ENCODE peak calls at places on chromosomes 1 and 21, in seven cellular contexts. One of them, this sample, is unnamed. For H3K27me3, the result is how much of the 10 kb centered on the place peaks cover.

GRCh38 chr1:64956241-64956640 is 10.1 kb downstream of the JAK1 start:
- DNase-seq in tibial artery: no peak
- DNase-seq in stomach: no peak
- DNase-seq in dorsolateral prefrontal cortex: no peak
- DNase-seq in foreskin keratinocyte: no peak
- DNase-seq in AG04450: no peak
- DNase-seq in esophagus squamous epithelium: no peak
- DNase-seq in this sample: peak

GRCh38 chr1:218692808-218693207 is 347.7 kb downstream of the TGFB2 start:
- DNase-seq in tibial artery: no peak
- DNase-seq in stomach: no peak
- DNase-seq in dorsolateral prefrontal cortex: no peak
- DNase-seq in foreskin keratinocyte: no peak
- DNase-seq in AG04450: no peak
- DNase-seq in esophagus squamous epithelium: no peak
- DNase-seq in this sample: no peak

GRCh38 chr21:14675774-14676530 is 129.8 kb upstream of the SAMSN1 start:
- DNase-seq in tibial artery: no peak
- DNase-seq in stomach: no peak
- DNase-seq in dorsolateral prefrontal cortex: no peak
- DNase-seq in foreskin keratinocyte: no peak
- DNase-seq in AG04450: no peak
- DNase-seq in esophagus squamous epithelium: no peak
- DNase-seq in this sample: no peak

GRCh38 chr1:36894824-36895223 is 139.5 kb downstream of the GRIK3 start:
- DNase-seq in tibial artery: no peak
- DNase-seq in stomach: no peak
- DNase-seq in dorsolateral prefrontal cortex: no peak
- DNase-seq in foreskin keratinocyte: no peak
- DNase-seq in AG04450: no peak
- DNase-seq in esophagus squamous epithelium: no peak
- DNase-seq in this sample: no peak

GRCh38 chr1:27111771-27112573 is 43.0 kb downstream of the SLC9A1 start:
- DNase-seq in tibial artery: peak
- DNase-seq in stomach: peak
- DNase-seq in dorsolateral prefrontal cortex: peak
- DNase-seq in foreskin keratinocyte: peak
- DNase-seq in AG04450: peak
- DNase-seq in esophagus squamous epithelium: peak
- DNase-seq in this sample: peak

GRCh38 chr1:223834660-223835263 is 11.0 kb downstream of the TP53BP2 start:
- DNase-seq in tibial artery: no peak
- DNase-seq in stomach: no peak
- DNase-seq in dorsolateral prefrontal cortex: no peak
- DNase-seq in foreskin keratinocyte: peak
- DNase-seq in AG04450: peak
- DNase-seq in esophagus squamous epithelium: no peak
- DNase-seq in this sample: no peak

GRCh38 chr1:161989108-161989507 is 34.6 kb downstream of the OLFML2B start:
- DNase-seq in tibial artery: no peak
- DNase-seq in stomach: no peak
- DNase-seq in dorsolateral prefrontal cortex: no peak
- DNase-seq in foreskin keratinocyte: peak
- DNase-seq in AG04450: no peak
- DNase-seq in esophagus squamous epithelium: no peak
- DNase-seq in this sample: no peak

GRCh38 chr1:117541003-117541402 is 64.8 kb upstream of the TENT5C start:
- DNase-seq in tibial artery: no peak
- DNase-seq in stomach: no peak
- DNase-seq in dorsolateral prefrontal cortex: no peak
- DNase-seq in foreskin keratinocyte: peak
- DNase-seq in AG04450: no peak
- DNase-seq in esophagus squamous epithelium: no peak
- DNase-seq in this sample: no peak

GRCh38 chr1:182133181-182133580 is 71.7 kb upstream of the ZNF648 start:
- DNase-seq in tibial artery: no peak
- DNase-seq in stomach: no peak
- DNase-seq in dorsolateral prefrontal cortex: no peak
- DNase-seq in foreskin keratinocyte: no peak
- DNase-seq in AG04450: no peak
- DNase-seq in esophagus squamous epithelium: no peak
- DNase-seq in this sample: no peak

GRCh38 chr1:159161719-159162026 is 9.7 kb upstream of the CADM3 start:
- DNase-seq in tibial artery: no peak
- DNase-seq in stomach: no peak
- DNase-seq in dorsolateral prefrontal cortex: no peak
- DNase-seq in foreskin keratinocyte: no peak
- DNase-seq in AG04450: no peak
- DNase-seq in esophagus squamous epithelium: no peak
- DNase-seq in this sample: no peak

GRCh38 chr1:46689326-46689725 is 17.7 kb downstream of the TEX38 start:
- DNase-seq in tibial artery: no peak
- DNase-seq in stomach: no peak
- DNase-seq in dorsolateral prefrontal cortex: no peak
- DNase-seq in foreskin keratinocyte: no peak
- DNase-seq in AG04450: no peak
- DNase-seq in esophagus squamous epithelium: no peak
- DNase-seq in this sample: no peak

GRCh38 chr1:54825696-54826095 is 24.6 kb upstream of the TTC22 start:
- DNase-seq in tibial artery: no peak
- DNase-seq in stomach: peak
- DNase-seq in dorsolateral prefrontal cortex: no peak
- DNase-seq in foreskin keratinocyte: no peak
- DNase-seq in AG04450: no peak
- DNase-seq in esophagus squamous epithelium: no peak
- DNase-seq in this sample: no peak

GRCh38 chr1:47436304-47436978 is 1.4 kb upstream of the FOXD2 start:
- DNase-seq in tibial artery: peak
- DNase-seq in stomach: peak
- DNase-seq in dorsolateral prefrontal cortex: peak
- DNase-seq in foreskin keratinocyte: peak
- DNase-seq in AG04450: peak
- DNase-seq in esophagus squamous epithelium: no peak
- DNase-seq in this sample: no peak

GRCh38 chr21:42582422-42583149 is 68.9 kb downstream of the SLC37A1 start:
- DNase-seq in tibial artery: no peak
- DNase-seq in stomach: no peak
- DNase-seq in dorsolateral prefrontal cortex: no peak
- DNase-seq in foreskin keratinocyte: no peak
- DNase-seq in AG04450: no peak
- DNase-seq in esophagus squamous epithelium: no peak
- DNase-seq in this sample: no peak

GRCh38 chr1:222711319-222712252 is 705 bp downstream of the AIDA start:
- DNase-seq in tibial artery: peak
- DNase-seq in stomach: peak
- DNase-seq in dorsolateral prefrontal cortex: peak
- DNase-seq in foreskin keratinocyte: peak
- DNase-seq in AG04450: no peak
- DNase-seq in esophagus squamous epithelium: peak
- DNase-seq in this sample: peak

GRCh38 chr21:38853421-38853919 is 47.7 kb downstream of the ETS2 start:
- DNase-seq in tibial artery: no peak
- DNase-seq in stomach: peak
- DNase-seq in dorsolateral prefrontal cortex: no peak
- DNase-seq in foreskin keratinocyte: peak
- DNase-seq in AG04450: peak
- DNase-seq in esophagus squamous epithelium: no peak
- DNase-seq in this sample: peak

GRCh38 chr1:243715285-243715684 is 134.8 kb downstream of the AKT3 start:
- DNase-seq in tibial artery: no peak
- DNase-seq in stomach: no peak
- DNase-seq in dorsolateral prefrontal cortex: no peak
- DNase-seq in foreskin keratinocyte: no peak
- DNase-seq in AG04450: no peak
- DNase-seq in esophagus squamous epithelium: no peak
- DNase-seq in this sample: no peak

GRCh38 chr1:215128514-215128913 is 46.0 kb downstream of the KCNK2 start:
- DNase-seq in tibial artery: no peak
- DNase-seq in stomach: no peak
- DNase-seq in dorsolateral prefrontal cortex: no peak
- DNase-seq in foreskin keratinocyte: no peak
- DNase-seq in AG04450: no peak
- DNase-seq in esophagus squamous epithelium: no peak
- DNase-seq in this sample: no peak

GRCh38 chr1:244458781-244459180 is 2.3 kb upstream of the CATSPERE start:
- DNase-seq in tibial artery: no peak
- DNase-seq in stomach: no peak
- DNase-seq in dorsolateral prefrontal cortex: no peak
- DNase-seq in foreskin keratinocyte: no peak
- DNase-seq in AG04450: no peak
- DNase-seq in esophagus squamous epithelium: no peak
- DNase-seq in this sample: no peak

GRCh38 chr1:209565759-209566678 is 17.5 kb upstream of the CAMK1G start:
- DNase-seq in tibial artery: peak
- DNase-seq in stomach: peak
- DNase-seq in dorsolateral prefrontal cortex: peak
- DNase-seq in foreskin keratinocyte: peak
- DNase-seq in AG04450: peak
- DNase-seq in esophagus squamous epithelium: no peak
- DNase-seq in this sample: peak

GRCh38 chr1:31588751-31589515 is 12.6 kb downstream of the TINAGL1 start:
- DNase-seq in tibial artery: no peak
- DNase-seq in stomach: peak
- DNase-seq in dorsolateral prefrontal cortex: no peak
- DNase-seq in foreskin keratinocyte: peak
- DNase-seq in AG04450: no peak
- DNase-seq in esophagus squamous epithelium: no peak
- DNase-seq in this sample: no peak
- H3K27me3 ChIP-seq in tibial artery: under half
- H3K27me3 ChIP-seq in stomach: under half
- H3K27me3 ChIP-seq in dorsolateral prefrontal cortex: under half
- H3K27me3 ChIP-seq in foreskin keratinocyte: under half
- H3K27me3 ChIP-seq in AG04450: under half
- H3K27me3 ChIP-seq in esophagus squamous epithelium: under half
- H3K27me3 ChIP-seq in this sample: under half

GRCh38 chr1:156652131-156652991 is 10.4 kb downstream of the BCAN start:
- DNase-seq in tibial artery: no peak
- DNase-seq in stomach: no peak
- DNase-seq in dorsolateral prefrontal cortex: no peak
- DNase-seq in foreskin keratinocyte: no peak
- DNase-seq in AG04450: no peak
- DNase-seq in esophagus squamous epithelium: no peak
- DNase-seq in this sample: no peak
- H3K27me3 ChIP-seq in tibial artery: half or more
- H3K27me3 ChIP-seq in stomach: under half
- H3K27me3 ChIP-seq in dorsolateral prefrontal cortex: under half
- H3K27me3 ChIP-seq in foreskin keratinocyte: half or more
- H3K27me3 ChIP-seq in AG04450: half or more
- H3K27me3 ChIP-seq in esophagus squamous epithelium: half or more
- H3K27me3 ChIP-seq in this sample: half or more

GRCh38 chr21:33088384-33088783 is 18.4 kb downstream of the OLIG1 start:
- DNase-seq in tibial artery: no peak
- DNase-seq in stomach: no peak
- DNase-seq in dorsolateral prefrontal cortex: no peak
- DNase-seq in foreskin keratinocyte: no peak
- DNase-seq in AG04450: no peak
- DNase-seq in esophagus squamous epithelium: no peak
- DNase-seq in this sample: no peak
- H3K27me3 ChIP-seq in tibial artery: under half
- H3K27me3 ChIP-seq in stomach: under half
- H3K27me3 ChIP-seq in dorsolateral prefrontal cortex: under half
- H3K27me3 ChIP-seq in foreskin keratinocyte: under half
- H3K27me3 ChIP-seq in AG04450: under half
- H3K27me3 ChIP-seq in esophagus squamous epithelium: under half
- H3K27me3 ChIP-seq in this sample: under half

DNA sequence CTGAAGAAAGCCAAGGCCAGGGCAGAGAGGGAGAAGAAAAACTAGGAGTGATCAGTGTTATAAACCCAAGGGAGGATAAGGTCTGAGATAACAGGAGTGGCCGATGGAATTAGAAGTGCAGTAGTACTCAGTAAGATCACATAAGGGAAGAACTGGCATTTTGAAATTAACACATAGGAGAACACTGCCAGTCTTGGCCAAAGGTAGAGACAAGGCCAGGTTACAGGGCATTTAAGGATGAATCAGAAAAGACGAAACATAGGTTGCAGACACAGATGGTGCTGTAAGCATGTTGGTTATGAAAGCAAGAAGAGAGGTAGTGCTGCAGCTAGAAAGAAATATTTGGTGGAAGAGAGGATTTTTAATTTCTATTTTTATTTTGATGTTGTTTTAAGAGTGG is 278.9 kb upstream of the SNX7 start:
- DNase-seq in tibial artery: no peak
- DNase-seq in stomach: no peak
- DNase-seq in dorsolateral prefrontal cortex: no peak
- DNase-seq in foreskin keratinocyte: no peak
- DNase-seq in AG04450: no peak
- DNase-seq in esophagus squamous epithelium: no peak
- DNase-seq in this sample: no peak
- H3K27me3 ChIP-seq in tibial artery: under half
- H3K27me3 ChIP-seq in stomach: under half
- H3K27me3 ChIP-seq in dorsolateral prefrontal cortex: under half
- H3K27me3 ChIP-seq in foreskin keratinocyte: under half
- H3K27me3 ChIP-seq in AG04450: under half
- H3K27me3 ChIP-seq in esophagus squamous epithelium: under half
- H3K27me3 ChIP-seq in this sample: under half

DNA sequence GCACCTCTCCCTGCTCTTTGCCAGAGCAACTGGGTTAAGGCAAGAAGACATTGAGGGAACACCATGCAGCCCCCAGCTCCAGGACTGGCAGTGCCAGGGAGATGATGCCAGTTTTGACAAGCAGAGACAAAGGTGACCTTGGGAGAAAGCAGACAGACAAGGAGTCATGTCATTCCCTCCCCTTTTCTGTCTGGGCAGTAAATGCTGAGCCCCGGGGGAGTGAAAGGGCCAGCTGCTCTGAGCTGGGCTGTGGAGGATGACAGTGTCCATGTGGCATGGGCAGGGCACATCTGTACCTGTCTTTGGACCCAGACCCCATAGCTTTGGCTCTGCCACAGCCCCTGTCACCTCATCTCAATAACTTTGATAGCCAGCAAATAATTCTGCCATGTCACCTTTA is 24.2 kb downstream of the PLEKHA6 start:
- DNase-seq in tibial artery: no peak
- DNase-seq in stomach: no peak
- DNase-seq in dorsolateral prefrontal cortex: no peak
- DNase-seq in foreskin keratinocyte: no peak
- DNase-seq in AG04450: no peak
- DNase-seq in esophagus squamous epithelium: no peak
- DNase-seq in this sample: no peak
- H3K27me3 ChIP-seq in tibial artery: under half
- H3K27me3 ChIP-seq in stomach: under half
- H3K27me3 ChIP-seq in dorsolateral prefrontal cortex: under half
- H3K27me3 ChIP-seq in foreskin keratinocyte: under half
- H3K27me3 ChIP-seq in AG04450: under half
- H3K27me3 ChIP-seq in esophagus squamous epithelium: under half
- H3K27me3 ChIP-seq in this sample: under half

GRCh38 chr1:217687511-217687910 is 56.4 kb downstream of the SPATA17 start:
- DNase-seq in tibial artery: no peak
- DNase-seq in stomach: no peak
- DNase-seq in dorsolateral prefrontal cortex: no peak
- DNase-seq in foreskin keratinocyte: peak
- DNase-seq in AG04450: no peak
- DNase-seq in esophagus squamous epithelium: no peak
- DNase-seq in this sample: no peak
- H3K27me3 ChIP-seq in tibial artery: under half
- H3K27me3 ChIP-seq in stomach: under half
- H3K27me3 ChIP-seq in dorsolateral prefrontal cortex: under half
- H3K27me3 ChIP-seq in foreskin keratinocyte: under half
- H3K27me3 ChIP-seq in AG04450: under half
- H3K27me3 ChIP-seq in esophagus squamous epithelium: under half
- H3K27me3 ChIP-seq in this sample: under half

This sample was measured in kidney epithelial cell.